ENCODE peak calls at places on chromosomes 5 and 9, in four cellular contexts. B is PC-9, Z is GM23338, G is GM23248. N is an unnamed sample.

GRCh38 chr9:130073373-130073772 is 19.7 kb downstream of the GPR107 start:
- DNase-seq in Z (no peak), B (no peak), G (no peak), N (no peak)

GRCh38 chr9:128505414-128505765 is 871 bp downstream of the GLE1 start:
- DNase-seq in G (peak; percentile 64), B (no peak), Z (no peak), N (no peak)

GRCh38 chr9:133658442-133659431 is 22.6 kb downstream of the DBH start:
- DNase-seq in B (peak; percentile 55), Z (no peak), G (peak; percentile 58), N (no peak)

GRCh38 chr5:158245513-158245912 is 386.6 kb upstream of the CLINT1 start:
- DNase-seq in B (no peak), G (no peak), Z (no peak), N (no peak)

GRCh38 chr5:51495672-51496071 is 112.4 kb downstream of the ISL1 start:
- DNase-seq in G (peak; percentile 19), B (peak; percentile 29), Z (no peak), N (no peak)

GRCh38 chr5:178223828-178224335 is 8.7 kb downstream of the PHYKPL start:
- DNase-seq in B (no peak), Z (peak; percentile 85), G (no peak), N (no peak)

GRCh38 chr5:170266570-170267379 is 30.8 kb downstream of the LCP2 start:
- DNase-seq in B (no peak), Z (no peak), G (no peak), N (no peak)

GRCh38 chr9:119790022-119790421 is 420.8 kb upstream of the BRINP1 start:
- DNase-seq in G (no peak), B (no peak), Z (no peak), N (no peak)

GRCh38 chr9:7216004-7216821 is 458.4 kb downstream of the KDM4C start:
- DNase-seq in Z (no peak), G (peak; percentile 37), B (peak; percentile 4), N (no peak)

GRCh38 chr9:124222918-124223720 is 34.6 kb upstream of the NEK6 start:
- DNase-seq in B (peak; percentile 87), G (peak; percentile 61), Z (no peak), N (no peak)

GRCh38 chr5:139705191-139705590 is 57.0 kb downstream of the CXXC5 start:
- DNase-seq in B (no peak), G (no peak), Z (no peak), N (no peak)

GRCh38 chr5:143016777-143017374 is 246.7 kb downstream of the ARHGAP26 start:
- DNase-seq in G (peak; percentile 70), Z (peak; percentile 72), B (peak; percentile 25), N (peak; percentile 61)

GRCh38 chr9:78781681-78782080 is 484.8 kb downstream of the PSAT1 start:
- DNase-seq in G (peak; percentile 51), B (no peak), Z (no peak), N (no peak)

GRCh38 chr5:176381423-176381822 is 7.0 kb downstream of the NOP16 start:
- DNase-seq in Z (no peak), G (no peak), B (no peak), N (no peak)

GRCh38 chr9:96500696-96501660 is 51.0 kb downstream of the HABP4 start:
- DNase-seq in B (no peak), G (peak; percentile 79), Z (no peak), N (no peak)

GRCh38 chr5:179869101-179869500 is 10.5 kb upstream of the MRNIP start:
- DNase-seq in B (no peak), G (no peak), Z (no peak), N (no peak)

GRCh38 chr9:135600296-135600805 is 38.8 kb downstream of the PAEP start:
- DNase-seq in G (no peak), Z (no peak), B (no peak), N (no peak)

GRCh38 chr5:66436721-66437120 is 159.5 kb upstream of the MAST4 start:
- DNase-seq in G (peak; percentile 9), B (peak; percentile 2), Z (peak; percentile 62), N (no peak)

GRCh38 chr5:107483196-107483595 is 187.5 kb downstream of the EFNA5 start:
- DNase-seq in Z (no peak), G (no peak), B (no peak), N (no peak)

GRCh38 chr9:38026021-38026809 is 42.8 kb downstream of the SHB start:
- DNase-seq in Z (peak; percentile 70), G (peak; percentile 95), B (peak; percentile 61), N (no peak)

GRCh38 chr9:6907772-6908381 is 150.1 kb downstream of the KDM4C start:
- DNase-seq in B (no peak), G (peak; percentile 48), Z (peak; percentile 46), N (no peak)

GRCh38 chr9:121714075-121714705 is 62.8 kb downstream of the DAB2IP start:
- DNase-seq in Z (no peak), G (no peak), B (no peak), N (no peak)

GRCh38 chr5:165630211-165630866 is 2124.9 kb downstream of the MAT2B start:
- DNase-seq in G (peak; percentile 56), B (peak; percentile 31), Z (peak; percentile 91), N (peak; percentile 56)

GRCh38 chr5:178108966-178109365 is 4.4 kb upstream of the N4BP3 start:
- DNase-seq in Z (no peak), G (no peak), B (peak; percentile 54), N (no peak)

GRCh38 chr5:50711280-50711679 is 44.8 kb downstream of the PARP8 start:
- DNase-seq in Z (no peak), B (no peak), G (no peak), N (peak; percentile 94)

GRCh38 chr5:179328291-179328690 is 17.0 kb downstream of the ADAMTS2 start:
- DNase-seq in Z (no peak), B (no peak), G (no peak), N (no peak)

GRCh38 chr5:34007116-34007674 is 655 bp downstream of the AMACR start:
- DNase-seq in B (peak; percentile 20), Z (peak; percentile 24), G (peak; percentile 50), N (no peak)

GRCh38 chr5:162870966-162871365 is 566.4 kb upstream of the CCNG1 start:
- DNase-seq in G (no peak), B (no peak), Z (no peak), N (no peak)

GRCh38 chr5:93274291-93274690 is 306.7 kb downstream of the NR2F1-AS1 start:
- DNase-seq in G (peak; percentile 38), Z (peak; percentile 17), B (no peak), N (no peak)

GRCh38 chr9:19663554-19663953 is 125.3 kb downstream of the SLC24A2 start:
- DNase-seq in G (no peak), Z (no peak), B (no peak), N (no peak)

GRCh38 chr5:178283520-178283919 is 50.9 kb upstream of the PHYKPL start:
- DNase-seq in G (no peak), Z (no peak), B (no peak), N (no peak)

GRCh38 chr5:59039003-59039295 is 456.1 kb downstream of the RAB3C start:
- DNase-seq in G (peak; percentile 77), Z (no peak), B (no peak), N (no peak)

GRCh38 chr5:33611882-33612281 is 171.1 kb downstream of the TARS1 start:
- DNase-seq in B (no peak), G (peak; percentile 86), Z (no peak), N (no peak)

GRCh38 chr5:134177197-134178171 is 734 bp upstream of the SKP1 start:
- DNase-seq in Z (peak; percentile 86), B (peak; percentile 57), G (peak; percentile 82), N (peak; percentile 64)

GRCh38 chr9:98822661-98823060 is 15.2 kb downstream of the GALNT12 start:
- DNase-seq in Z (no peak), B (no peak), G (no peak), N (no peak)

GRCh38 chr9:98818764-98819163 is 11.3 kb downstream of the GALNT12 start:
- DNase-seq in B (no peak), Z (no peak), G (no peak), N (no peak)

GRCh38 chr9:98815552-98815951 is 8.1 kb downstream of the GALNT12 start:
- DNase-seq in G (no peak), B (no peak), Z (no peak), N (no peak)

GRCh38 chr9:98821831-98822230 is 14.4 kb downstream of the GALNT12 start:
- DNase-seq in Z (no peak), G (no peak), B (no peak), N (no peak)

GRCh38 chr9:98819231-98819630 is 11.8 kb downstream of the GALNT12 start:
- DNase-seq in Z (no peak), B (no peak), G (no peak), N (no peak)
- H3K9me2 ChIP-seq in Z (no peaks in the 10 kb centered on the region), B (no peaks in the 10 kb centered on the region), G (no peaks in the 10 kb centered on the region), N (no peaks in the 10 kb centered on the region)

GRCh38 chr5:172565931-172566665 is 75.0 kb upstream of the NEURL1B start:
- DNase-seq in Z (no peak), G (no peak), B (no peak), N (no peak)

GRCh38 chr5:172567294-172567693 is 73.8 kb upstream of the NEURL1B start:
- DNase-seq in Z (no peak), G (no peak), B (no peak), N (no peak)

GRCh38 chr5:172569862-172570558 is 71.1 kb upstream of the NEURL1B start:
- DNase-seq in B (no peak), G (no peak), Z (peak; percentile 60), N (no peak)

GRCh38 chr5:172568308-172568923 is 72.6 kb upstream of the NEURL1B start:
- DNase-seq in Z (no peak), G (no peak), B (no peak), N (no peak)

DNA sequence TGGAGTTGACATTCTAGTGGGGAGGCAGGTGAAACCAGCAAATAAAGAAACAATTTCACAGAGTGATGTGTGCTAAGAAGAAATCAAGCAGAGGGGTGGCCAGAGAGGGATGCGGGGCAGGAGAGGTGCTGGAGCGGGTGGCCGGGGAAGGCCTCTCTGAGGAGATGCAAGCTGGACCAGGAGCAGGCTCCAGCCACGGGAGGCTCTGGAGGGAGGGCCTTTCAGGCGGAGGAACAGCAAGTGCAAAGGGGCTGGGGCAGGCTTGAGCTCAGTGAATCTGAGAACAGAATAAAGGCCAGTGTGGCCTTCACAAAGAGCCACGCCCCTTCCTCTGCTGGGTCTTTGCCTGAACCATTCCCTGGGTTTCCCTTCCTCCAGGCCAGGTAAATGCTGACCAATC is 73.2 kb upstream of the NEURL1B start:
- DNase-seq in G (no peak), Z (no peak), B (no peak), N (no peak)
- H3K9me2 ChIP-seq in G (no peaks in the 10 kb centered on the region), Z (no peaks in the 10 kb centered on the region), B (no peaks in the 10 kb centered on the region), N (no peaks in the 10 kb centered on the region)

DNA sequence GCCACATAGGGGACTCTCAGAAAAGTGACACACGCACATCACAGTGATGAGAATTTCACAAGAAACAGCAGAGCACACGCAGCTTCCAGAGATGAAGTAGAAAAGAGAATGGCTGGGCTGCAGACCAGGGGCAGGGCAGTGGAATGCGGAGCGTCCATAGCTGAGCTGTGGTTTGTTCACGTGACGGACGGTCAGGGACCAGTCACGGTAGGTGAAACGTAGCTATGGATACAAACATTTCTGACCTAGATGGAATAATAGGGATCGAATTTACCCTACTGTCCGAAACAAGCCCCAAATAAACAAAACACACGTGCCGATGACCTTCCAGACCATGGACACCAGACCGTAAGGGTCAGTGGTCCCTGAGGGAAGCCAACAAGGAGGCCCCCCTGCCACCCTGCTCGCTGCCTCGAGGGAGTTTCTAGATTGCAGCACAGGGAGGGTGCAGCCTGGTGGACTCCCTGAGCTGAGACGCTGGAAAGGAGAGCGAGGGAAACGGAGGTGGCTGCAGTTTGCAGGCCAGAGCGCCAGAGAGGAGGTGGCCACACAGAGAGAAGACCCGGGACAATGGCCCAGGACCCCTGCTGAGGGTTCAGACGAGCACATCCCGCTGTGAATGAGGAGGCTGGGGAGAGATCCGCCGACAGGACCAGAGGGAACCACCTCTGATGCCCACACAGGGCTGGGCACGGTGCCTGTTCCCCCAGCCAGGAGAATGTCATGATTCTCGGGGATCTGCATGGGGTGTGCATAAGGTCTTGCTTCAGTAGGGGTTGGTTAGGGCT is 49.0 kb downstream of the SLC6A3 start:
- DNase-seq in G (no peak), Z (no peak), B (no peak), N (no peak)
- H3K9me2 ChIP-seq in G (no peaks in the 10 kb centered on the region), Z (no peaks in the 10 kb centered on the region), B (no peaks in the 10 kb centered on the region), N (no peaks in the 10 kb centered on the region)

GRCh38 chr5:11905209-11905608 is 963 bp upstream of the CTNND2 start:
- DNase-seq in Z (peak; percentile 26), G (no peak), B (no peak), N (peak; percentile 20)
- H3K9me2 ChIP-seq in Z (no peaks in the 10 kb centered on the region), G (no peaks in the 10 kb centered on the region), B (no peaks in the 10 kb centered on the region), N (no peaks in the 10 kb centered on the region)

N was measured in MM.1S.